ENCODE peak calls at places on chromosomes 3 and 15, in nine cellular contexts. I is fibroblast of lung, R is stomach, Q is AG04450, E is GM06990, G is H9, F is BE2C, B is ovary, L is psoas muscle. D is an unnamed sample. For H3K27me3, the result is how much of the 10 kb centered on the place peaks cover.

GRCh38 chr3:72848703-72849081 is 447 bp upstream of the SHQ1 start:
- DNase-seq in I (no peak), R (no peak), Q (no peak), E (no peak), G (no peak), F (no peak), B (no peak), L (no peak), D (no peak)

GRCh38 chr3:40396406-40396805 is 9.4 kb downstream of the ENTPD3 start:
- DNase-seq in I (no peak), R (no peak), Q (no peak), E (no peak), G (no peak), F (no peak), B (no peak), L (no peak), D (no peak)

GRCh38 chr3:48451270-48451669 is 4.7 kb downstream of the ATRIP start:
- DNase-seq in I (no peak), R (no peak), Q (no peak), E (no peak), G (no peak), F (no peak), B (no peak), L (no peak), D (no peak)

GRCh38 chr3:36763850-36764703 is at the start of gene DCLK3:
- DNase-seq in I (no peak), R (no peak), Q (no peak), E (no peak), G (peak), F (peak), B (no peak), L (peak), D (no peak)

GRCh38 chr3:7875858-7876442 is 625.7 kb upstream of the LMCD1 start:
- DNase-seq in I (peak), R (no peak), Q (no peak), E (no peak), G (no peak), F (no peak), B (no peak), L (no peak), D (no peak)

GRCh38 chr3:172673210-172673679 is 37.6 kb downstream of the NCEH1 start:
- DNase-seq in I (peak), R (peak), Q (no peak), E (no peak), G (peak), F (peak), B (no peak), L (peak), D (no peak)

GRCh38 chr3:26712211-26713026 is 89.8 kb downstream of the LRRC3B start:
- DNase-seq in I (peak), R (no peak), Q (no peak), E (no peak), G (no peak), F (no peak), B (no peak), L (no peak), D (peak)

GRCh38 chr3:42498034-42498433 is 4.4 kb upstream of the VIPR1 start:
- DNase-seq in I (no peak), R (peak), Q (no peak), E (no peak), G (peak), F (no peak), B (no peak), L (no peak), D (no peak)

GRCh38 chr3:13045904-13046568 is 27.2 kb downstream of the IQSEC1 start:
- DNase-seq in I (no peak), R (no peak), Q (no peak), E (peak), G (no peak), F (peak), B (no peak), L (no peak), D (peak)

GRCh38 chr3:14227866-14228265 is 49.2 kb downstream of the LSM3 start:
- DNase-seq in I (no peak), R (no peak), Q (no peak), E (no peak), G (no peak), F (no peak), B (no peak), L (no peak), D (no peak)

GRCh38 chr15:77504871-77505270 is 84.2 kb downstream of the HMG20A start:
- DNase-seq in I (no peak), R (no peak), Q (no peak), E (no peak), G (no peak), F (no peak), B (no peak), L (no peak), D (no peak)

GRCh38 chr15:72751751-72752455 is 31.7 kb downstream of the ADPGK start:
- DNase-seq in I (no peak), R (no peak), Q (no peak), E (no peak), G (no peak), F (no peak), B (no peak), L (no peak), D (no peak)

GRCh38 chr3:72329354-72329753 is 518.9 kb downstream of the SHQ1 start:
- DNase-seq in I (peak), R (no peak), Q (no peak), E (no peak), G (peak), F (peak), B (peak), L (no peak), D (peak)

GRCh38 chr3:168060317-168060716 is 35.4 kb downstream of the GOLIM4 start:
- DNase-seq in I (no peak), R (no peak), Q (no peak), E (no peak), G (no peak), F (no peak), B (no peak), L (no peak), D (no peak)

GRCh38 chr3:96986241-96986640 is 171.8 kb downstream of the EPHA6 start:
- DNase-seq in I (no peak), R (no peak), Q (no peak), E (no peak), G (no peak), F (no peak), B (no peak), L (no peak), D (no peak)

GRCh38 chr15:93052090-93052892 is 36.7 kb downstream of the RGMA start:
- DNase-seq in I (no peak), R (no peak), Q (no peak), E (no peak), G (no peak), F (no peak), B (no peak), L (no peak), D (no peak)

GRCh38 chr15:64158363-64159134 is 4.3 kb downstream of the PPIB start:
- DNase-seq in I (no peak), R (no peak), Q (no peak), E (no peak), G (no peak), F (no peak), B (no peak), L (no peak), D (no peak)

GRCh38 chr15:67766963-67767362 is 58.3 kb upstream of the SKOR1 start:
- DNase-seq in I (no peak), R (no peak), Q (no peak), E (no peak), G (no peak), F (no peak), B (no peak), L (no peak), D (no peak)

GRCh38 chr15:42203891-42204290 is 4.2 kb downstream of the VPS39 start:
- DNase-seq in I (no peak), R (no peak), Q (no peak), E (no peak), G (no peak), F (no peak), B (no peak), L (no peak), D (no peak)

GRCh38 chr15:62165029-62165792 is at the start of gene C2CD4B:
- DNase-seq in I (no peak), R (peak), Q (no peak), E (peak), G (peak), F (no peak), B (peak), L (peak), D (no peak)

GRCh38 chr15:44102675-44103254 is 92.3 kb downstream of the FRMD5 start:
- DNase-seq in I (peak), R (peak), Q (peak), E (no peak), G (no peak), F (no peak), B (no peak), L (no peak), D (peak)
- TF ChIP-seq CTCF in I (no peak), R (no peak), Q (no peak), E (no peak), G (no peak), F (no peak), B (no peak), L (no peak), D (no peak)

GRCh38 chr3:184377882-184378445 is at the start of gene THPO:
- DNase-seq in I (no peak), R (no peak), Q (no peak), E (no peak), G (peak), F (no peak), B (no peak), L (no peak), D (no peak)

GRCh38 chr3:184380627-184381260 is 890 bp downstream of the CHRD start:
- DNase-seq in I (no peak), R (no peak), Q (no peak), E (no peak), G (no peak), F (no peak), B (peak), L (no peak), D (no peak)

GRCh38 chr3:184378650-184379374 is 805 bp upstream of the THPO start:
- DNase-seq in I (no peak), R (no peak), Q (no peak), E (no peak), G (no peak), F (no peak), B (no peak), L (no peak), D (no peak)

GRCh38 chr3:184380210-184380626 is 364 bp downstream of the CHRD start:
- DNase-seq in I (peak), R (peak), Q (no peak), E (no peak), G (peak), F (peak), B (peak), L (peak), D (no peak)

DNA sequence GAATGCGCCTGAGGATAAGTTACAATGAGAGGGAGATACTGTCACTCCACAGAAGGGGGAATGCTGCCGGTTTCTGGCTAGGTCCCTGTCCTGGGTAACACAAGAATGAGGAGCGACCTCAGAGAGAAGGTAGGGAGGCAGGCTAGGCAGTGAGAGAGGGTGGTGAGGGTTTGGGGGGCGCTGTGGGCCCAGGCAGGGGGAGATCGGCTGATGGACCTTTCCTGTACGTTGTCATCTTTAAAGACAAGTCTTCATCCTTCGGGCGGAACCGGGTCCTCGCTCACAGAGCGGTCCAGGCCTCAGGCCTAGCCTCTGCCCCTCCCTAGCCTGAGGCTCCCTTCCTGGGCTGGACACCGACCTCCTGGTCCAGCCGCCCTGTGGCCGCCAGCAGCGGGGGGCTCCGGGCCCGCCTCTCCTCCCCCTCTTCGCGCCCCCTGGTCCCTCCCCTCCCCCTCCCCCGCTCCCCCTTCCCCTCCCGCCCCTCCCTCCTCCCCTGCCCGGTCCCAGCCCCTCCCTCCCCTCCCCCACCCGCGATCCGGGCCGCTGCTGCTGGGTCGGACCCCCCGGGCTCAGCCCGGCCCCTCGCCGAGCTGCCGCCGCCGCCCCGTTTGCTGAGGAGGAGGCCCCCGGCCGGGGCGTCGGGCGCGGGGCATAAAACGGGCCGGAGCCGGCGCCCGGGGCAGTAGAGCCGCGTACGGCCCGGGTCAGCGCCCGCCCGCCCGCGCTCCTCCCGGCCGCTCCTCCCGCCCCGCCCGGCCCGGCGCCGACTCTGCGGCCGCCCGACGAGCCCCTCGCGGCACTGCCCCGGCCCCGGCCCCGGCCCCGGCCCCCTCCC is at the start of gene CHRD:
- DNase-seq in I (no peak), R (no peak), Q (no peak), E (no peak), G (no peak), F (no peak), B (peak), L (peak), D (no peak)
- H3K27me3 ChIP-seq in I (under half), R (half or more), Q (half or more), E (under half), G (under half), F (half or more), B (under half), L (under half), D (under half)

GRCh38 chr3:22175899-22176298 is 424.9 kb upstream of the ZNF385D start:
- DNase-seq in I (peak), R (no peak), Q (no peak), E (no peak), G (no peak), F (no peak), B (no peak), L (no peak), D (no peak)
- TF ChIP-seq CTCF in I (peak), R (no peak), Q (no peak), E (no peak), G (peak), F (no peak), B (no peak), L (no peak), D (peak)

DNA sequence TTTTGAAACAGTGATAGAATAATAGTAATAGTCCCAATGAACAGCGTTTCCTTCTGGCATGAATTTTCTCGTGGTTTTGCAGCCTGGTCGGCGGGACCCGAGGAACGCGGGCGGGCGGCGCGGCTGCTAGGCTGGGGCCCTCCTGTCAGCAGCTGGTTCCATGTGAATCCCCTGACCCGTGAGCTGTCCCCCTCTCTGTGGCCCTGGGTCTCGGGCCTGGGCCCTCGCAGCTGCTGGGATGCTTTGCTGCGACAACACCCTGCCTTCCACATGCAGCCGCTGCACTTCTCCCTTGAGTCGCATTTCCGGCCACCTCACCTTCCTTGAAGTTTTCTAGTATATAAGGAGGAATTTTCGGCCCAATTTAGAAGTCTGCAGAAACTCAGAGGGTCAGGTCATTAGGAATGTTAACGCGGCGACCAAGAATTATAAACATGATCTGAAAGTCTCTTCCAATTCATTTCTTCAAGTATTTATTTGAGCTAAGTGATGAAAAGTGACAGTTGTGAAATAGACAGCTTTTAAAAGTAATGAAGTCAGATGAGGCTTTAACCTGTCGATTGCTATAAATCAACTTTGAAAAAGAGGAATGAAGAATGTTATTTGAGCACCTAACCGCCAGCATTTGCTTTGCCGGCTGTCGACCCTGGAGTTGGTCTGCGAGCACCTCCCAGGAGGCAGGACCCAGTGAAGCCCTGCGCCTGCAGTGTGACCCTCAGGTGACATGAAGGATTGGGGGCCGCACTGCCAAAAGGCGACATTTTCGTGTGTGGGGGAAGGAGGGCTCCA is 27.7 kb downstream of the NR2F2 start:
- DNase-seq in I (no peak), R (no peak), Q (no peak), E (no peak), G (peak), F (no peak), B (no peak), L (no peak), D (no peak)
- H3K27me3 ChIP-seq in I (under half), R (half or more), Q (under half), E (under half), G (half or more), F (half or more), B (under half), L (half or more), D (half or more)

GRCh38 chr3:132268956-132269355 is 48.3 kb upstream of the ACP3 start:
- DNase-seq in I (peak), R (no peak), Q (peak), E (no peak), G (peak), F (no peak), B (no peak), L (no peak), D (no peak)
- TF ChIP-seq CTCF in I (peak), R (no peak), Q (peak), E (peak), G (peak), F (peak), B (no peak), L (no peak), D (no peak)

DNA sequence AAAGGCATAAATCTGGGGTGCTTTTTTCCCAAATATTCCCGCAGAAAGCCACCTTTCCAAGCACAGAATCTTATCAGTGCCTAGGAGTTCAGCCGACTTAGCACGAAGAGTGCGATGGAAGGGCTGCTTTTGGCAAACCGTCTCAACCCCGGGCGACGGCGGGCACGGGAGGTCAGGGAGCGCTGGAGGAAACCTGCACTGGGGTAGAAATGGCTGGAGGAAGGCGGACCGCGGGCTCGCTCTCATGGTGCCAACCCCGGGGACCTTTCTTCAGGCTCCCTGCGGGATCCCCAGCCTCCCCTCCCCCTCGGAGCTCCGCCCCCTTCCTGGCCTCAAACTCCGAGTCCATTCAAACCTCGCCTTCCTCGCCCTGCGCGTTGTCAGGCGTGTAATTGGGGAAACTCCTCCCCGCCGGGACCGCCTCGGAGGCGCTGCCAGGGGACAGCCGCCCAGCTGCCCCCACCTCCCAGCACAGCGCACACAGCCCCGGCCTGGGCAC is at the start of gene GABRG3:
- DNase-seq in I (no peak), R (no peak), Q (no peak), E (no peak), G (peak), F (peak), B (no peak), L (no peak), D (peak)
- H3K27me3 ChIP-seq in I (under half), R (under half), Q (under half), E (under half), G (under half), F (under half), B (under half), L (under half), D (under half)